ENCODE peak calls at places on chromosomes 4 and X, in five cellular contexts. One of them, this sample, is unnamed.

GRCh38 chr4:80027611-80028010 is 45.4 kb downstream of the ANTXR2 start:
- DNase-seq in fibroblast of lung: no peak
- DNase-seq in mammary epithelial cell: no peak
- DNase-seq in GM23248: no peak
- DNase-seq in neural progenitor cell: no peak
- DNase-seq in this sample: no peak

GRCh38 chr4:71184195-71184781 is 154.5 kb upstream of the SLC4A4 start:
- DNase-seq in fibroblast of lung: peak
- DNase-seq in mammary epithelial cell: peak
- DNase-seq in GM23248: peak
- DNase-seq in neural progenitor cell: peak
- DNase-seq in this sample: peak

GRCh38 chr4:77050962-77051361 is 24.8 kb downstream of the CCNI start:
- DNase-seq in fibroblast of lung: no peak
- DNase-seq in mammary epithelial cell: no peak
- DNase-seq in GM23248: no peak
- DNase-seq in neural progenitor cell: no peak
- DNase-seq in this sample: no peak

GRCh38 chr4:183249854-183250253 is 70.2 kb downstream of the CLDN22 start:
- DNase-seq in fibroblast of lung: peak
- DNase-seq in mammary epithelial cell: peak
- DNase-seq in GM23248: peak
- DNase-seq in neural progenitor cell: peak
- DNase-seq in this sample: peak

GRCh38 chr4:188308142-188308541 is 168.9 kb downstream of the TRIML1 start:
- DNase-seq in fibroblast of lung: no peak
- DNase-seq in mammary epithelial cell: no peak
- DNase-seq in GM23248: no peak
- DNase-seq in neural progenitor cell: no peak
- DNase-seq in this sample: no peak

GRCh38 chr4:7842384-7843279 is 97.0 kb downstream of the AFAP1 start:
- DNase-seq in fibroblast of lung: peak
- DNase-seq in mammary epithelial cell: peak
- DNase-seq in GM23248: peak
- DNase-seq in neural progenitor cell: no peak
- DNase-seq in this sample: peak

GRCh38 chr4:185244763-185245162 is 35.4 kb downstream of the SNX25 start:
- DNase-seq in fibroblast of lung: no peak
- DNase-seq in mammary epithelial cell: no peak
- DNase-seq in GM23248: peak
- DNase-seq in neural progenitor cell: no peak
- DNase-seq in this sample: no peak

GRCh38 chr4:184787766-184788503 is 37.8 kb downstream of the ACSL1 start:
- DNase-seq in fibroblast of lung: no peak
- DNase-seq in mammary epithelial cell: no peak
- DNase-seq in GM23248: no peak
- DNase-seq in neural progenitor cell: no peak
- DNase-seq in this sample: no peak

GRCh38 chr4:185304541-185304940 is 91.2 kb downstream of the LRP2BP start:
- DNase-seq in fibroblast of lung: no peak
- DNase-seq in mammary epithelial cell: no peak
- DNase-seq in GM23248: peak
- DNase-seq in neural progenitor cell: no peak
- DNase-seq in this sample: no peak

GRCh38 chrX:31036895-31037294 is 34.9 kb downstream of the FTHL17 start:
- DNase-seq in fibroblast of lung: peak
- DNase-seq in mammary epithelial cell: peak
- DNase-seq in GM23248: peak
- DNase-seq in neural progenitor cell: peak
- DNase-seq in this sample: peak

GRCh38 chrX:15947648-15948317 is 93.2 kb upstream of the AP1S2 start:
- DNase-seq in fibroblast of lung: peak
- DNase-seq in mammary epithelial cell: peak
- DNase-seq in GM23248: peak
- DNase-seq in neural progenitor cell: peak
- DNase-seq in this sample: peak

GRCh38 chr4:126937342-126937741 is 695.4 kb upstream of the INTU start:
- DNase-seq in fibroblast of lung: no peak
- DNase-seq in mammary epithelial cell: no peak
- DNase-seq in GM23248: no peak
- DNase-seq in neural progenitor cell: no peak
- DNase-seq in this sample: no peak

GRCh38 chr4:107814758-107815552 is 9.8 kb upstream of the SGMS2 start:
- DNase-seq in fibroblast of lung: no peak
- DNase-seq in mammary epithelial cell: no peak
- DNase-seq in GM23248: no peak
- DNase-seq in neural progenitor cell: no peak
- DNase-seq in this sample: no peak

GRCh38 chrX:16319929-16320328 is 152.6 kb downstream of the MAGEB17 start:
- DNase-seq in fibroblast of lung: peak
- DNase-seq in mammary epithelial cell: no peak
- DNase-seq in GM23248: peak
- DNase-seq in neural progenitor cell: no peak
- DNase-seq in this sample: no peak

GRCh38 chrX:49171752-49172279 is at the start of gene PLP2:
- DNase-seq in fibroblast of lung: peak
- DNase-seq in mammary epithelial cell: peak
- DNase-seq in GM23248: peak
- DNase-seq in neural progenitor cell: peak
- DNase-seq in this sample: peak

GRCh38 chr4:148265627-148266026 is 176.6 kb downstream of the NR3C2 start:
- DNase-seq in fibroblast of lung: no peak
- DNase-seq in mammary epithelial cell: no peak
- DNase-seq in GM23248: no peak
- DNase-seq in neural progenitor cell: no peak
- DNase-seq in this sample: no peak

GRCh38 chrX:48761674-48762471 is at the start of gene GLOD5:
- DNase-seq in fibroblast of lung: no peak
- DNase-seq in mammary epithelial cell: peak
- DNase-seq in GM23248: no peak
- DNase-seq in neural progenitor cell: peak
- DNase-seq in this sample: peak

GRCh38 chrX:17375361-17375630 is 296 bp downstream of the NHS start:
- DNase-seq in fibroblast of lung: no peak
- DNase-seq in mammary epithelial cell: no peak
- DNase-seq in GM23248: no peak
- DNase-seq in neural progenitor cell: no peak
- DNase-seq in this sample: no peak

GRCh38 chrX:1487401-1487800 is 34.7 kb upstream of the ASMTL start:
- DNase-seq in fibroblast of lung: no peak
- DNase-seq in mammary epithelial cell: no peak
- DNase-seq in GM23248: no peak
- DNase-seq in neural progenitor cell: no peak
- DNase-seq in this sample: no peak

DNA sequence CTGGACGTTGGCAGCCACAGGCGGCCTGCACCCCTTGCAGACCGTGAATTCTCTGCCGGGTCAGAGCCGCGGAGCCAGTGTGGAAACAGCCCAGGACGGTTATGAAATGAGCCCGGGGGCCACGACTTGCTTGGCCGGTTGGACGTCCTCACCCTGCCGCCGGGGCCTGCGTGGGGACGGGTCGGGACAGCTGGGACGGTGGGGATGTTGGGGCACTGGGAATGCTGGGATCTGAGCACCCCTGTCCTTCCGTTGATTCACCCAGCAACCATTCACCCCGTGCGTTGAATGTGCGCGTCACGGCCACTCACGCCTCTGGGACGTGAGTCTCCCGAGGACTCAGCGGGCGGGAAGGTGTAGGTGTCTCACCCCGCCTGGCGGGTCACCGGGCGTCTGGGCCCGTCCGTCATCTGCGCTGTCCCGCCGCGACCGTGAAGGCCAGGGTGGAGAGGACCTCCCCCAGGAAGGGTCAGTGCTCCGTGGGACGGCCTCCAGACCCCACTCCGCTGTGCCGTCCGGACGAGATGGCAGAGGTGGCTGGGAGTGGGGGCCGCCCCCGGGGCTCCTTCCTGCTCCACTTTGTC is 4.5 kb upstream of the PLCXD1 start:
- DNase-seq in fibroblast of lung: peak
- DNase-seq in mammary epithelial cell: peak
- DNase-seq in GM23248: peak
- DNase-seq in neural progenitor cell: peak
- DNase-seq in this sample: peak
- H3K4me3 ChIP-seq in fibroblast of lung: peak
- H3K4me3 ChIP-seq in mammary epithelial cell: peak
- H3K4me3 ChIP-seq in GM23248: peak
- H3K4me3 ChIP-seq in neural progenitor cell: peak
- H3K4me3 ChIP-seq in this sample: peak

DNA sequence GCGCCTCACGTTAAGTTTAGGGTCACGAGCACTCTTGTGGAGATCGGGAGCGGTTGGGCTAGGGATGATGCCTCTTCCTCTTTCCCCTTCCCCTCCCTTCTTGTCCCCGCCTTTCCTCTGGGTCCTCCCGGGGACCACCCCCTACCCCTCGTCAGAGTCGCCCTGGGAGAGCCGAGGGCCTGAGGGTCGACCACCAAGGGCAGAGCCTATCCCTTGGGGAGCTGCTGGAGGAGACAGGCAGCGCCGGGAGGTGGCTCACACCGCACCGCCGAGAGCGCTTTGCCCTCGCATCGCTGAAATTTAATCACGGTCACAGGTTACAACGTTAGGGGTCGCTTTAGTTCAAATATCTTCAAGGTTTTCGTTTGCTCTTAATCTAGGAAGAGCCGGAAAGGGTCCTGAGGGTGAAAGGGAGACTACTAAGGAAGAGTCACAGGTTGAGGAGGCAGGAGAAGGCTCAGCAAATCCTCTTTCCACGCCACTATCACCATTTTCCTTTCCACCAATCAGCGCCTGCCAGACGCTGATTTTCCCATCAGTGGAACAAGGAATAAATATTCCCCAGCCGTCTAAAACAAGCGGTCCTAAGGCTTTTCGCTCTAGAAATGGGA is 529 bp upstream of the SNCA start:
- DNase-seq in fibroblast of lung: peak
- DNase-seq in mammary epithelial cell: peak
- DNase-seq in GM23248: peak
- DNase-seq in neural progenitor cell: peak
- DNase-seq in this sample: no peak
- TF ChIP-seq EZH2 in fibroblast of lung: peak
- TF ChIP-seq EZH2 in mammary epithelial cell: no peak
- TF ChIP-seq EZH2 in GM23248: no peak
- TF ChIP-seq EZH2 in neural progenitor cell: no peak
- TF ChIP-seq EZH2 in this sample: no peak

DNA sequence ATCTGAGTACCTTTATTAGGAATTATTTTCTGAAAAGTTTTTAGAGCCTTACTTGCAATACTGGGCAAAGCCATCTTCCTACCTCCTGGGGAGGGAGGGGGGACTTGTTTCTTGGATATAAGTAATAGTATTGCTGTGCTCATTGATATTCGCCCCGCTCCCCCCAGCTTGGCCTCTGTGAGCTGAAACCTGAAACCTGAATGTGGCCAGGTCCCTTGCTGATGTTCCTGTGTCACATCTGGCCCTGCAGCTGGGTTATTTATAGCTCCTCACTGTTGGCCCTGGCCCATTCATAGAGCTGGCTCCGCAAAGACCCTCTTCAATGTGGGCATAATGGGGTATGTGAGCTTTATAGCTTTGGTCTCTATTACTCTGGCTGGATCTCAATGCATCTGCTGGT is 59.5 kb downstream of the FRMPD3 start:
- DNase-seq in fibroblast of lung: no peak
- DNase-seq in mammary epithelial cell: no peak
- DNase-seq in GM23248: no peak
- DNase-seq in neural progenitor cell: no peak
- DNase-seq in this sample: no peak
- H3K4me2 ChIP-seq in fibroblast of lung: no peak
- H3K4me2 ChIP-seq in mammary epithelial cell: no peak
- H3K4me2 ChIP-seq in GM23248: no peak
- H3K4me2 ChIP-seq in neural progenitor cell: no peak
- H3K4me2 ChIP-seq in this sample: no peak

DNA sequence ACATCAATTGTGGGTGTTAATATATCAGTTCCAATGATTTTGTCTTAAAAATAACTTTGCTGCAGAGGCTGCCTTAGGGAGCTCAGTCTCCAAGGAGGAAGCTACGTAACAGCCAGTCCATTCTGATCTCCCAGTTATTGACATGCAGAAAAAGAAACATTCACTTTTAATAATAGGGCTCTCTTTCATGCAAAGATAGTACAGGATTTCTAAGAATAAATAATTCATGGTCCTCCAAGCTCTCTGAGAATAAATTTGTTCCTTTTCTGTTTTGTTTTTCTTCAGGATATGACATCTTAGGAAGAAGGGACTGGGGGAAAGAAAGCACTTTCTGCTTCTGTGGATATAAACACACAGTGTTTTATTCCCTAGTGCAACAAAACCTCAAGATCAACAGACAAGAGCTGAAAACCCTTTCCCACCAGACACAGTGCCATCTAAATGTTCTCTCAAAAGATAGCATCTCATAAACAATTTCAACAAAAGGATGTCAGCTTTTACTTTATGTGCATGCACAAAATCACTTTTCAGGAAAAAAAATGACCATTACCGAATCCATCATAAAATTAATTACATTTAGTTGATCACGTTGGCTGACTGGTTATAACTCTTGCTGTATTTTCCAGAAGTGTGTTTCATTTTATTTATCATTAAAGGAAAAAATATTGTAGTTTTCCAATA is 372.5 kb upstream of the SLC7A11 start:
- DNase-seq in fibroblast of lung: no peak
- DNase-seq in mammary epithelial cell: no peak
- DNase-seq in GM23248: no peak
- DNase-seq in neural progenitor cell: no peak
- DNase-seq in this sample: no peak
- H3K4me3 ChIP-seq in fibroblast of lung: no peak
- H3K4me3 ChIP-seq in mammary epithelial cell: no peak
- H3K4me3 ChIP-seq in GM23248: no peak
- H3K4me3 ChIP-seq in neural progenitor cell: no peak
- H3K4me3 ChIP-seq in this sample: no peak

GRCh38 chr4:44448548-44449443 is at the start of gene KCTD8:
- DNase-seq in fibroblast of lung: peak
- DNase-seq in mammary epithelial cell: peak
- DNase-seq in GM23248: peak
- DNase-seq in neural progenitor cell: peak
- DNase-seq in this sample: peak
- TF ChIP-seq EZH2 in fibroblast of lung: no peak
- TF ChIP-seq EZH2 in mammary epithelial cell: peak
- TF ChIP-seq EZH2 in GM23248: no peak
- TF ChIP-seq EZH2 in neural progenitor cell: no peak
- TF ChIP-seq EZH2 in this sample: no peak

DNA sequence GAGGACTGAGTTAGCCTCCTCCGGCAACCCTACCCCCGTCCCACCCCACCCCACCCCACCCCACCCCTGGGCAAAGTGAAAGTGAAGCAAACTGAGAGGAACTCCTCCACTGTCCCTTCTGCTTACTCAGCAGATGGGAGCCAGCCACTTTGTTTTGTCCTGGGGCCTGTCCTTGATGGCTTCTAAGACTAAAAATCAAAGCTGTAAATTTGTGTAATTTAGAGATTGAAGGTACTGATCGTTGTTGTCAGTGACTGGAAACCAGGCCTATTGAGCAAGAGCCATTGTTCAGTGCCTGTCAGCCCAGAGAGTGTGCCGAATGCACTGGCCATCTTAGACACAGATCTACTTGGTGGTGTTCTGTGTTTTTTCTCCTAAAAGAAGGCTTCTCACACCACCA is 161.9 kb downstream of the CBR4 start:
- DNase-seq in fibroblast of lung: peak
- DNase-seq in mammary epithelial cell: peak
- DNase-seq in GM23248: peak
- DNase-seq in neural progenitor cell: peak
- DNase-seq in this sample: no peak
- H3K4me2 ChIP-seq in fibroblast of lung: peak
- H3K4me2 ChIP-seq in mammary epithelial cell: peak
- H3K4me2 ChIP-seq in GM23248: peak
- H3K4me2 ChIP-seq in neural progenitor cell: peak
- H3K4me2 ChIP-seq in this sample: no peak

GRCh38 chr4:140098481-140099132 is 55.4 kb downstream of the MAML3 start:
- DNase-seq in fibroblast of lung: peak
- DNase-seq in mammary epithelial cell: peak
- DNase-seq in GM23248: peak
- DNase-seq in neural progenitor cell: no peak
- DNase-seq in this sample: peak
- H3K4me3 ChIP-seq in fibroblast of lung: peak
- H3K4me3 ChIP-seq in mammary epithelial cell: no peak
- H3K4me3 ChIP-seq in GM23248: peak
- H3K4me3 ChIP-seq in neural progenitor cell: no peak
- H3K4me3 ChIP-seq in this sample: peak